ENCODE peak calls at places on chromosomes 3 and 15, in nine cellular contexts. S, Y, E, L, C, Z, M, D and B are unnamed samples.

GRCh38 chr15:25402342-25402741 is 36.5 kb downstream of the UBE3A start:
- DNase-seq in S (no peak), Y (no peak), E (no peak), L (no peak), C (no peak), Z (no peak), M (no peak), D (no peak), B (no peak)

GRCh38 chr3:128273841-128274573 is 120.7 kb downstream of the EEFSEC start:
- DNase-seq in S (no peak), Y (no peak), E (no peak), L (no peak), C (peak; percentile 17), Z (no peak), M (no peak), D (no peak), B (peak; percentile 86)

GRCh38 chr3:171122212-171122611 is 95.7 kb upstream of the SLC2A2 start:
- DNase-seq in S (no peak), Y (no peak), E (no peak), L (no peak), C (no peak), Z (no peak), M (no peak), D (no peak), B (no peak)

GRCh38 chr3:24363242-24363641 is 131.4 kb downstream of the THRB start:
- DNase-seq in S (no peak), Y (no peak), E (no peak), L (no peak), C (no peak), Z (no peak), M (peak; percentile 39), D (no peak), B (no peak)

GRCh38 chr3:58164199-58164879 is 46.4 kb downstream of the DNASE1L3 start:
- DNase-seq in S (no peak), Y (peak; percentile 82), E (no peak), L (no peak), C (no peak), Z (peak; percentile 81), M (no peak), D (peak; percentile 91), B (no peak)

GRCh38 chr15:98842192-98842972 is 165.2 kb downstream of the PGPEP1L start:
- DNase-seq in S (no peak), Y (no peak), E (no peak), L (no peak), C (no peak), Z (peak; percentile 73), M (no peak), D (no peak), B (no peak)

GRCh38 chr3:169497567-169498257 is 165.8 kb downstream of the MECOM start:
- DNase-seq in S (no peak), Y (no peak), E (no peak), L (no peak), C (no peak), Z (peak; percentile 47), M (no peak), D (no peak), B (no peak)

GRCh38 chr3:174957581-174958001 is 98.5 kb downstream of the NAALADL2 start:
- DNase-seq in S (no peak), Y (no peak), E (no peak), L (no peak), C (no peak), Z (peak; percentile 39), M (no peak), D (no peak), B (no peak)

GRCh38 chr15:34436956-34437442 is 609 bp downstream of the GOLGA8A start:
- DNase-seq in S (peak; percentile 58), Y (peak; percentile 55), E (peak; percentile 23), L (peak; percentile 66), C (peak; percentile 39), Z (peak; percentile 4), M (no peak), D (peak; percentile 37), B (no peak)

GRCh38 chr3:125556314-125556713 is 36.3 kb upstream of the SNX4 start:
- DNase-seq in S (no peak), Y (no peak), E (no peak), L (no peak), C (no peak), Z (peak; percentile 89), M (no peak), D (no peak), B (no peak)

GRCh38 chr15:62066663-62067447 is at the start of gene C2CD4A:
- DNase-seq in S (peak; percentile 50), Y (peak; percentile 83), E (peak; percentile 30), L (peak; percentile 74), C (peak; percentile 95), Z (peak; percentile 42), M (peak; percentile 54), D (peak; percentile 75), B (no peak)

GRCh38 chr3:141015486-141015885 is 35.7 kb upstream of the SPSB4 start:
- DNase-seq in S (no peak), Y (no peak), E (no peak), L (no peak), C (no peak), Z (no peak), M (no peak), D (no peak), B (no peak)

GRCh38 chr3:66029014-66029413 is 9.7 kb downstream of the MAGI1 start:
- DNase-seq in S (no peak), Y (no peak), E (no peak), L (no peak), C (no peak), Z (no peak), M (no peak), D (no peak), B (no peak)

DNA sequence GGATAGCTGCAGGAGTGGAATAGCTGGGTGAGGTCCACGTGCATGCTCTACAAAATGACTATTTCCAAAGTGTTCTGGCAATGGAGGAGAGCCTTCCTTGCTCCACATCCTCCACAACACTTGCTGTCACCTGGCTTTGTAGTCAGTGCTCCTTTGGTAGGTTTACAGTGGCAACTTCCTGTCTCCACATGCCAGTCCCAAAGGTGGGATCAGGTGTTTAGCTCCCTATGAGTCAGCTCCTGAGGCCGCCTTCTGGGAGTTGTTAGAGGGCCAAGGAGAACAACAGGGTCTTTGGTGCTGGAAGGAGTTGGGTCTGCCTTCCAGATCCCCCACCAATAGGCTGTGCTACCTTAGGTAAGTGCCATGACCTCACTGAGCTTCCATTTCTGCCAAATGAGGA is 15.3 kb upstream of the LIMD1 start:
- DNase-seq in S (no peak), Y (no peak), E (no peak), L (no peak), C (no peak), Z (no peak), M (no peak), D (no peak), B (no peak)
- H3K4me1 ChIP-seq in S (no peaks in the 10 kb centered on the region), Y (peaks cover 19% of the 10 kb centered on the region), E (no peaks in the 10 kb centered on the region), L (peaks cover 7% of the 10 kb centered on the region), C (peaks cover 6% of the 10 kb centered on the region), Z (peaks cover 9% of the 10 kb centered on the region), M (peaks cover 11% of the 10 kb centered on the region), D (peaks cover 31% of the 10 kb centered on the region), B (peaks cover 17% of the 10 kb centered on the region)

GRCh38 chr3:194162070-194162678 is 26.2 kb downstream of the HES1 start:
- DNase-seq in S (no peak), Y (no peak), E (no peak), L (no peak), C (no peak), Z (no peak), M (no peak), D (no peak), B (no peak)

GRCh38 chr3:194156095-194156494 is 20.1 kb downstream of the HES1 start:
- DNase-seq in S (no peak), Y (no peak), E (no peak), L (no peak), C (no peak), Z (no peak), M (no peak), D (peak; percentile 35), B (no peak)

GRCh38 chr3:194160158-194160557 is 24.2 kb downstream of the HES1 start:
- DNase-seq in S (no peak), Y (no peak), E (no peak), L (no peak), C (no peak), Z (no peak), M (no peak), D (no peak), B (no peak)

GRCh38 chr3:194161181-194162045 is 25.5 kb downstream of the HES1 start:
- DNase-seq in S (no peak), Y (no peak), E (no peak), L (no peak), C (no peak), Z (no peak), M (peak; percentile 51), D (no peak), B (no peak)

GRCh38 chr3:194158942-194159439 is 23.0 kb downstream of the HES1 start:
- DNase-seq in S (no peak), Y (no peak), E (no peak), L (no peak), C (no peak), Z (no peak), M (peak; percentile 74), D (no peak), B (no peak)
- H3K4me1 ChIP-seq in S (no peaks in the 10 kb centered on the region), Y (peaks cover 10% of the 10 kb centered on the region), E (no peaks in the 10 kb centered on the region), L (no peaks in the 10 kb centered on the region), C (no peaks in the 10 kb centered on the region), Z (no peaks in the 10 kb centered on the region), M (peaks cover 17% of the 10 kb centered on the region), D (no peaks in the 10 kb centered on the region), B (no peaks in the 10 kb centered on the region)

GRCh38 chr3:195384952-195385351 is 57.9 kb downstream of the ACAP2 start:
- DNase-seq in S (no peak), Y (no peak), E (no peak), L (no peak), C (no peak), Z (no peak), M (no peak), D (no peak), B (no peak)

GRCh38 chr3:195388380-195388779 is 54.4 kb downstream of the ACAP2 start:
- DNase-seq in S (no peak), Y (no peak), E (no peak), L (no peak), C (no peak), Z (no peak), M (no peak), D (no peak), B (no peak)

GRCh38 chr3:195385526-195385925 is 57.3 kb downstream of the ACAP2 start:
- DNase-seq in S (no peak), Y (no peak), E (no peak), L (no peak), C (no peak), Z (peak; percentile 23), M (no peak), D (no peak), B (no peak)

DNA sequence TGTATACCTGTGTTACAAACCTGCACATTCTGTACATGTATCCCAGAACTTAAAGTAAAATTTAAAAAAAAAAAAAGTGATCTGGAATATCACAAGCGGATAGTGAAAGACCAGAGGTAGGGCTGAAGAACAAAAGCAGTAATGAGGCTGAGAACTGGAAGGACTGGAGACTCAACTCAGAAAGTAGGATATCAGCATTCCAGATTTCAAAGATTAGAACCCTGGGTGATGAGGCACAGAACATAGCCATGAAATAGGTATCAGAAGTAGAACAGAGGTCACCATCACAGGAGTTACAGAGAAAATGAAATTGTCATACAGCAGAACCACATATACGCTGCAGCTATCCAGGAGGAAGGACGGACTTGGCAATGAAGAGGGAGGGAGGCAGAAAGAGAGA is 56.1 kb downstream of the ACAP2 start:
- DNase-seq in S (no peak), Y (no peak), E (no peak), L (no peak), C (no peak), Z (no peak), M (no peak), D (no peak), B (no peak)
- H3K4me1 ChIP-seq in S (peaks cover 5% of the 10 kb centered on the region), Y (peaks cover 10% of the 10 kb centered on the region), E (no peaks in the 10 kb centered on the region), L (no peaks in the 10 kb centered on the region), C (peaks cover 2% of the 10 kb centered on the region), Z (peaks cover 2% of the 10 kb centered on the region), M (no peaks in the 10 kb centered on the region), D (peaks cover 10% of the 10 kb centered on the region), B (peaks cover 3% of the 10 kb centered on the region)

GRCh38 chr3:195887670-195888069 is 20.7 kb downstream of the TNK2 start:
- DNase-seq in S (no peak), Y (no peak), E (no peak), L (peak; percentile 43), C (no peak), Z (no peak), M (no peak), D (no peak), B (no peak)
- H3K4me1 ChIP-seq in S (no peaks in the 10 kb centered on the region), Y (peaks cover 31% of the 10 kb centered on the region), E (no peaks in the 10 kb centered on the region), L (peaks cover 77% of the 10 kb centered on the region), C (peaks cover 8% of the 10 kb centered on the region), Z (peaks cover 11% of the 10 kb centered on the region), M (peaks cover 9% of the 10 kb centered on the region), D (peaks cover 61% of the 10 kb centered on the region), B (peaks cover 45% of the 10 kb centered on the region)